ENCODE peak calls at places on chromosomes 5 and 9, in six cellular contexts. A, D, J, G, Y and U are unnamed samples. For H3K4me1, the result is how much of the 10 kb centered on the place peaks cover.

GRCh38 chr9:90726215-90726614 is 75.4 kb upstream of the SYK start:
- DNase-seq in A (no peak), D (no peak), J (no peak), G (no peak), Y (no peak), U (no peak)

GRCh38 chr9:7760014-7760415 is 39.6 kb downstream of the DMAC1 start:
- DNase-seq in A (no peak), D (peak), J (no peak), G (peak), Y (no peak), U (no peak)

GRCh38 chr5:107794731-107795130 is 124.0 kb upstream of the EFNA5 start:
- DNase-seq in A (no peak), D (no peak), J (no peak), G (no peak), Y (no peak), U (no peak)

GRCh38 chr9:5336683-5337082 is 3.0 kb downstream of the RLN1 start:
- DNase-seq in A (no peak), D (no peak), J (peak), G (no peak), Y (no peak), U (no peak)

GRCh38 chr9:7103382-7104170 is 345.8 kb downstream of the KDM4C start:
- DNase-seq in A (peak), D (no peak), J (no peak), G (no peak), Y (no peak), U (no peak)

GRCh38 chr5:7801898-7802614 is 48.9 kb downstream of the CFAP90 start:
- DNase-seq in A (no peak), D (no peak), J (no peak), G (no peak), Y (no peak), U (no peak)

GRCh38 chr5:5675511-5675910 is 253.0 kb downstream of the ICE1 start:
- DNase-seq in A (no peak), D (no peak), J (no peak), G (no peak), Y (no peak), U (no peak)

GRCh38 chr9:9614607-9615006 is 998.2 kb downstream of the PTPRD start:
- DNase-seq in A (no peak), D (no peak), J (no peak), G (no peak), Y (no peak), U (no peak)

GRCh38 chr5:134099288-134099872 is 15.1 kb upstream of the TCF7 start:
- DNase-seq in A (no peak), D (no peak), J (no peak), G (no peak), Y (no peak), U (no peak)

GRCh38 chr9:109182940-109183798 is 16.1 kb upstream of the FRRS1L start:
- DNase-seq in A (peak), D (no peak), J (no peak), G (peak), Y (no peak), U (no peak)

GRCh38 chr5:6504677-6505414 is 56.2 kb downstream of the UBE2QL1 start:
- DNase-seq in A (peak), D (no peak), J (no peak), G (no peak), Y (no peak), U (no peak)

GRCh38 chr9:126151031-126151670 is 175.5 kb upstream of the MVB12B start:
- DNase-seq in A (no peak), D (peak), J (no peak), G (no peak), Y (peak), U (no peak)

GRCh38 chr5:170638454-170639220 is 134.8 kb downstream of the KCNIP1 start:
- DNase-seq in A (peak), D (peak), J (no peak), G (peak), Y (peak), U (peak)

GRCh38 chr9:126491256-126491879 is 122.4 kb upstream of the LMX1B start:
- DNase-seq in A (peak), D (peak), J (peak), G (no peak), Y (no peak), U (no peak)

GRCh38 chr9:93952119-93952783 is 2.9 kb downstream of the BARX1 start:
- DNase-seq in A (no peak), D (no peak), J (no peak), G (no peak), Y (no peak), U (no peak)

GRCh38 chr9:93949694-93950449 is 5.3 kb downstream of the BARX1 start:
- DNase-seq in A (no peak), D (no peak), J (no peak), G (no peak), Y (no peak), U (no peak)

GRCh38 chr9:93949073-93949693 is 6.0 kb downstream of the BARX1 start:
- DNase-seq in A (no peak), D (no peak), J (no peak), G (no peak), Y (no peak), U (no peak)

GRCh38 chr9:93951655-93952118 is 3.5 kb downstream of the BARX1 start:
- DNase-seq in A (no peak), D (no peak), J (no peak), G (no peak), Y (no peak), U (no peak)

GRCh38 chr9:93950619-93951601 is 4.2 kb downstream of the BARX1 start:
- DNase-seq in A (no peak), D (no peak), J (no peak), G (no peak), Y (no peak), U (peak)
- H3K4me3 ChIP-seq in A (no peak), D (peak), J (peak), G (peak), Y (peak), U (peak)

DNA sequence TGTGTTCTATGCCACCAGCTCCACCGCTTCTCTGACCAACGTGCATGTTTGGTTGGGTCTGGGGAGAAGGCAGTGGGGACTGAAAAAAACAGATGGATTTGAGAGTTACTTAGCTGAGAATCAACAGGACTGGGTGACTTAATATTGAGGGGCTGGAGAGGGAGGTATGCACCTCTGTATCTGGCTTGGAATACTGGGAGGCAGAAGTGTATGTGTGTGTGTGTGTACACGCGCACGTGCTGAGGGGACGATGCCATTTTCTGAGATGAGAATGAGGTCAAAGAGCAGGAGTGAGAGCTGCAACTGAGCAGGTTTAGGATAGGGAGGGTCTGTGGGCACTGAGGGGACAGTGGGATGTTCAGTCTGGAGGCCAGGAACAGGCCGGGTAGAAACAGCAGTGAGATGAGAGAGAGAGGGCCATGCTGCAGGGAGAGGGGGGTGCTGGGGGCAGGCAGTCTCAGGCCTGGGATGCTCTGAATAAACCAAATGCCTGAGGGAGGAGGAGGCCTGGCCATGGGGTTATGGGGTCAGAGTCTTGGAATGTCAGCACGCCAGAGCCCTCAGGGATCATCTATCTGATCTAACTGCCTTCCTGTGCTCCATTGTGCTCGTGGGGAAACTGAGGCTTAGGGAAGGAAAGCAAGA is 14.0 kb downstream of the PDGFRB start:
- DNase-seq in A (no peak), D (no peak), J (no peak), G (no peak), Y (no peak), U (no peak)
- H3K4me1 ChIP-seq in A (half or more), D (under half), J (under half), G (under half), Y (under half), U (under half)

GRCh38 chr5:142110046-142110531 is 1.5 kb downstream of the NDFIP1 start:
- DNase-seq in A (peak), D (no peak), J (no peak), G (no peak), Y (no peak), U (no peak)
- H3K4me3 ChIP-seq in A (peak), D (peak), J (peak), G (peak), Y (peak), U (peak)

GRCh38 chr9:93211654-93212001 is 27.7 kb downstream of the WNK2 start:
- DNase-seq in A (no peak), D (no peak), J (no peak), G (no peak), Y (no peak), U (no peak)
- H3K4me1 ChIP-seq in A (under half), D (under half), J (under half), G (under half), Y (under half), U (under half)

GRCh38 chr9:113274474-113275146 is 762 bp downstream of the CDC26 start:
- DNase-seq in A (peak), D (no peak), J (peak), G (no peak), Y (no peak), U (no peak)

GRCh38 chr9:113281356-113281755 is 5.9 kb downstream of the PRPF4 start:
- DNase-seq in A (no peak), D (no peak), J (no peak), G (no peak), Y (no peak), U (no peak)

GRCh38 chr9:113269871-113270270 is 5.5 kb downstream of the CDC26 start:
- DNase-seq in A (no peak), D (no peak), J (no peak), G (no peak), Y (no peak), U (no peak)

GRCh38 chr9:113278840-113279239 is 3.4 kb downstream of the PRPF4 start:
- DNase-seq in A (no peak), D (no peak), J (no peak), G (no peak), Y (no peak), U (no peak)

DNA sequence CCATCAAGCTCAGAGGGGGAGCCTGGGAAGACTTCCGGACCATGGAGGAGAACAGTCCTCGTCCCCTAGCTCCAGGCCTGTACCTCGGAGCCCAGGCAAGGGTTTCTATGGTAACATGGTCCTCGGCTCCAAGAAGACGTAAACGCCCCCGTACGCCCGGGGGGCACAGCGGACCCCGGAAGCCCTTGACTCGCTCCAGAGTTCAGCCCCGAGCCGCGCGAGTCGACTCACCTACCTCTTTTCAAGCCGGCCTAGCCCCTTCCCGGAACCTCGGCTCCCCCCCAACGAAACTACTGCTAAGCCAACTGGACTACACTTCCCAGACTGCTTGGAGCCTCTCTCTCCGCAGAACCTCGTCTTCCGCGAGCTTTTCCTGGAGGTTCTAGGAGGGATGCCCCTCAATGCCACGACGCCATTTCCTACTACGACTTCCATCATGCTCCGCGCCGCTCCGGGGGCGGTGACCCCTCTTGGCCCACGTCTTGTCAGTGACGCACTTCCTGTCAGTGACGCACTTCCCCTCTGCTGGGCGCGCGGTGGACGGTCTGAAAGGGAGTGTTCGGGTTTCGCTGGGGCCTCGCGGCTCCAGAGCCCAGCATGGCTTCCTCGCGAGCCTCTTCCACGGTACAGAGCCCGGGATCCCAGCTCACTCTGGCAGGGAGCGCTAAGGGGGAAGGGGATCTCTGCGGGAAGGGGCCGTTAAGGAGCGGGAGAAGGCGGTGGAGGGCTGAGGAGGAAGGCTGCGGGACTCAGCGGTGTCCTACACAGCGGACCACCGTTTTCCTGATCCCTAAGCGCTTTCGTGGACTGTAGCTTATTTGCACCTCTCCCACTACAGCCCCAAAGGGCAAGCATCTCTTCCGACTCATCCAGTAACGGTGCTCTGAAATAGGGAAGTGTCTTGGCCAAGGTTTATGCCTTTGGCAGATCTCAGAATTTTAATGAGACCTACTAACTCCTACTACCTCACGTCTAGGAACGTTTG is at the start of the genes CDC26 and PRPF4:
- DNase-seq in A (peak), D (peak), J (peak), G (peak), Y (peak), U (peak)
- H3K4me3 ChIP-seq in A (peak), D (peak), J (peak), G (peak), Y (peak), U (peak)

DNA sequence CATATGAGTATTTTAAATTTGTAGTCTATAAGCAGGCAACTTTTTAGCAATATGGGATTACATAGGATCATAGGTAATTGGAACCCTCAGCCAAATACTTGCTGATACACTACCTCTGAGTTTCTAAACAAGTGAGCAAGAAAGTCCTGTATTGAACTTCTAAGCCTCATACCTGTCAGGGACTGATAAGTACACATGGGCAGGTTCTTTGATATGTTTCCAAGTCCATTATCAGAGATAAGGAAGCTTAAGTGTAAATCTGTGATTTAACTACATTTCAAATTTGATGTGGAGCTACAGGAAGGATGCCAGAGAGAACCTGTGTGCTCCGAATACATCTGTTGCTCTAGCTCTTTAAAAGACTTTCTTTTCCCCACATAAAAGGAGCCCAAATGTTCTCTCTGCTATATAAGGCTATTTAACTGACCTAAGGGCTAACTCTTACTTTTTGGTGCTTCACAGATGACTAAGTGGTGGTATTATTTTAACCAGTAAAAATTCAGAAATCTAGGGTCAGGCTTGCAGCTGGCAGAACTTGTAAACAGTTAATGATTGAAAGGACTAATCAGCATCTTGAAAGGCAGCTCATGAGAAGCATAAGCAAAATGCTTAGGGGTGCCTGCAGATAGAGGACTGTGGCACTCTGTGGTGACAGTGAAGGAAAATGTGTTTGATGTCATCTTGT is 228.6 kb downstream of the NR3C1 start:
- DNase-seq in A (no peak), D (no peak), J (no peak), G (no peak), Y (no peak), U (no peak)
- H3K4me1 ChIP-seq in A (under half), D (under half), J (under half), G (under half), Y (under half), U (under half)